ENCODE peak calls at places on chromosomes 4 and X, in six cellular contexts. I is neural progenitor cell, F is HCT116, S is SK-N-SH, V is MM.1S, J is PC-3. U is an unnamed sample.

GRCh38 chr4:152534541-152535231 is 1.2 kb downstream of the FBXW7 start:
- DNase-seq in F (no peak), I (peak), J (no peak), S (peak), V (peak), U (peak)

GRCh38 chr4:25913056-25913850 is 767 bp upstream of the SMIM20 start:
- DNase-seq in V (peak), I (peak), J (no peak), S (peak), F (no peak), U (no peak)

GRCh38 chrX:48573690-48574269 is 504 bp upstream of the RBM3 start:
- DNase-seq in F (no peak), S (peak), V (no peak), I (no peak), J (no peak), U (no peak)

GRCh38 chr4:67327245-67327860 is 217.9 kb downstream of the CENPC start:
- DNase-seq in J (peak), V (peak), S (peak), I (peak), F (peak), U (peak)

GRCh38 chr4:153535735-153536494 is 69.8 kb downstream of the TMEM131L start:
- DNase-seq in J (no peak), S (no peak), I (peak), F (no peak), V (no peak), U (peak)

GRCh38 chr4:6228158-6229067 is 28.1 kb upstream of the JAKMIP1 start:
- DNase-seq in F (no peak), S (peak), V (no peak), I (no peak), J (no peak), U (no peak)

GRCh38 chr4:15410750-15411149 is 17.1 kb upstream of the C1QTNF7 start:
- DNase-seq in F (no peak), J (no peak), S (peak), V (peak), I (no peak), U (no peak)

GRCh38 chrX:107602694-107603239 is 25.5 kb upstream of the PRPS1 start:
- DNase-seq in V (no peak), F (no peak), I (no peak), J (no peak), S (no peak), U (no peak)

GRCh38 chr4:139656614-139657486 is 8.8 kb upstream of the MGST2 start:
- DNase-seq in J (peak), V (peak), F (peak), I (peak), S (peak), U (peak)

GRCh38 chrX:74925210-74926088 is at the start of gene NEXMIF:
- DNase-seq in F (no peak), J (peak), V (peak), I (peak), S (peak), U (peak)

GRCh38 chr4:124535004-124535403 is 177.5 kb downstream of the ANKRD50 start:
- DNase-seq in F (no peak), V (no peak), J (no peak), I (no peak), S (no peak), U (no peak)

GRCh38 chrX:34903316-34903715 is 39.3 kb upstream of the FAM47B start:
- DNase-seq in I (no peak), S (no peak), J (peak), V (no peak), F (no peak), U (peak)

GRCh38 chr4:182743815-182744214 is 173.4 kb downstream of the DCTD start:
- DNase-seq in F (no peak), I (no peak), V (no peak), J (no peak), S (no peak), U (no peak)

GRCh38 chr4:20603671-20604313 is 96.5 kb upstream of the PACRGL start:
- DNase-seq in S (peak), F (no peak), J (peak), I (no peak), V (no peak), U (peak)

GRCh38 chrX:117538441-117539418 is 577.9 kb downstream of the KLHL13 start:
- DNase-seq in J (no peak), S (no peak), V (no peak), I (peak), F (no peak), U (no peak)

GRCh38 chr4:26020083-26020668 is 106.2 kb downstream of the SMIM20 start:
- DNase-seq in J (peak), V (no peak), F (no peak), I (no peak), S (no peak), U (peak)

GRCh38 chrX:78945186-78945912 is at the start of gene P2RY10:
- DNase-seq in I (no peak), S (no peak), V (peak), J (no peak), F (no peak), U (no peak)

GRCh38 chr4:119300388-119301131 is 21.4 kb downstream of the FABP2 start:
- DNase-seq in V (peak), I (peak), J (peak), S (peak), F (peak), U (peak)

DNA sequence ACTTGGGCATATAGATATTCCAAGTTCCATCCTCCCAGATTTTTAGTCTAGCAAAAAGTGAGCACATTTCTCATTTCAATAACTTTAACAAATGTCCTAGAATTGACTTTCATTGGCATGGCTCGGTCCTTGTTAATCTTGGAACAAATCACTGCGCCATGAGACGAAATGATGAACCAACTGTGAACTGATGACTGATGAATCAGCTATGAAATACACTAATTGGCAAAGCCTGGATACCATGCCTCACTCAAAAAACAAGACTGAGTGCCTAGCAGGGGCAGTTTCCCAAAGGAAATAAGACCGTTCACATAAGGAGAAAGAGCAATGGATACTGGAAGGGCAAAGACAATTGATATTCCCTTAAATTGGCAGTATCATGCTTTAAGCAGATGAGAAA is 248.6 kb upstream of the VEGFC start:
- DNase-seq in J (no peak), V (no peak), S (no peak), F (no peak), I (no peak), U (peak)
- H3K27ac ChIP-seq in J (no peak), V (no peak), S (peak), F (no peak), I (no peak), U (peak)

GRCh38 chr4:108749119-108749518 is 13.7 kb downstream of the ETNPPL start:
- DNase-seq in J (no peak), V (no peak), S (no peak), F (no peak), I (no peak), U (no peak)
- TF ChIP-seq EZH2phosphoT487 in J (no peak), V (no peak), S (no peak), F (no peak), I (no peak), U (no peak)

GRCh38 chrX:102745513-102746133 is 25.1 kb downstream of the GPRASP3 start:
- DNase-seq in I (peak), J (no peak), V (no peak), F (no peak), S (peak), U (peak)

GRCh38 chrX:102744307-102744706 is 23.8 kb downstream of the GPRASP3 start:
- DNase-seq in F (no peak), J (no peak), V (no peak), I (no peak), S (no peak), U (no peak)

DNA sequence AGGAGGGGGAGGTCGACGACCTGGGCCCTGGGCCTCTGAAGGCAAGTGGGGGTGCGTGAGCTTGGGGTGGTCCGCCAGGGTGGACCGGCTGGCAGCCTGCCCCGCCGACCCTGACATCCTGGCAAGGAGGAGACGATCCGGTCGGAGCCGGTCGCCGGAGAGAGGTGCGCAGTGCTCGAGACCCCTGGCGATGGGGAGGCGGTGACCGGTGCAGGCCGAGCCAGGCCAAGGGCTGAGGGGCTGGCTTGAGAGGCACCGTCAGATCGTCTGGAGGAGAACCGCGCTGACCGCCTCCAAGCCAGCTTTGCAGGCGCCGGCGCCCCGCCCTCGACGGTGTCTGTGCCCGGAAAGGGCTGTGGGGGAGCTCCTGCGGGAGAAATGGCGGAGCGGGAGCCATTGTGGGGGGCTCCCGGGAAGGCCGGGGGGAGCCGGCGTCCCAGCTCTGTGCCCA is 25.6 kb downstream of the GPRASP3 start:
- DNase-seq in F (no peak), J (no peak), V (no peak), S (peak), I (peak), U (peak)
- H3K9ac ChIP-seq in F (no peak), J (no peak), V (no peak), S (peak), I (peak), U (peak)

GRCh38 chr4:130359537-130359936 is 1263.6 kb downstream of the C4orf33 start:
- DNase-seq in J (peak), S (peak), I (peak), V (no peak), F (peak), U (peak)

GRCh38 chr4:130361616-130362015 is 1265.7 kb downstream of the C4orf33 start:
- DNase-seq in J (no peak), V (no peak), F (no peak), I (no peak), S (no peak), U (no peak)

GRCh38 chr4:130356873-130357272 is 1260.9 kb downstream of the C4orf33 start:
- DNase-seq in V (no peak), F (no peak), I (no peak), S (no peak), J (no peak), U (no peak)
- H3K27ac ChIP-seq in V (no peak), F (no peak), I (no peak), S (no peak), J (no peak), U (no peak)

GRCh38 chrX:148080593-148080992 is 99.5 kb downstream of the FMR1NB start:
- DNase-seq in V (no peak), S (no peak), I (no peak), J (no peak), F (no peak), U (no peak)
- TF ChIP-seq EZH2phosphoT487 in V (no peak), S (no peak), I (no peak), J (no peak), F (no peak), U (no peak)

DNA sequence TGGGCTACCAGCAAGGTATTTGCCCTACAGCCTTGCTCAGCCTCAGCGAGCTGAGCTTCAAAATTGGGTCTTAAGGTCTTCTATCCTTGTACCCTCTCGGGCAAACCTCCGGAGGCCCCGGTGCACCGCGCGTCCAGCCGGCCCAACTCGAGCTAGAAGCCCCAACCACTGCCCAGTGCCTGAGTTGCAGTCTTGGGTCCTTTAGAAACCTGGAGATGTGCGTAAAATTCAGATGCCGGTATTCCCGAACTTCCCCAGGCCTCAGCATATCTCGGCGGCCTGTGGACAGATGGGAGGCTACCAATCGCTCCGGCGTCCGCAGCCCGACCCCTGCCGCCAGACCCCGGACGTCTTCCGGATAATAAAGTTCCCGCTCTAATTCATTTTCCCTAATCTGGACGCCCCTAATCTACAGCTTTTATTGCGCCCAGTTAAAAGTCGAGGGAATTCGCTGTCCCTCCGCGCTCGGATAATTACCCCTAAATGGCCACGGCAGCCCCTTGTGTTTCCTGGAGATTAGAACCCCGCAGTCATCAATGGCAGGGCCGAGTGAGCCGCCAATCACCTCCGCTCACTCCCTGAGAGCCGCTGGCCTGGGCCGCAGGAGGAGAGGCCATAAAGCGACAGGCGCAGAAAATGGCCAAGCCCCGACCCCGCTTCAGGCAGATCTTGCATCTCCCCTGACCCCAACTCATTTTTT is 1.5 kb upstream of the MSX1 start:
- DNase-seq in F (no peak), V (no peak), I (peak), J (no peak), S (peak), U (no peak)
- H3K9ac ChIP-seq in F (no peak), V (no peak), I (no peak), J (no peak), S (no peak), U (no peak)

U was measured in GM23248.